ENCODE peak calls at places on chromosomes 4 and X, in six cellular contexts. N, Q, V, J, D and P are unnamed samples.
A peak's percentile ranks its signal among the peaks of the same experiment; 100 is the strongest.

GRCh38 chrX:50839730-50840129 is 25.7 kb upstream of the SHROOM4 start:
- DNase-seq in V (no peak), D (no peak), Q (no peak), N (no peak), J (no peak), P (no peak)

GRCh38 chr4:119638359-119638758 is 9.8 kb upstream of the PDE5A start:
- DNase-seq in D (no peak), Q (peak; percentile 25), N (no peak), V (no peak), J (no peak), P (no peak)

GRCh38 chr4:7861440-7861881 is 78.2 kb downstream of the AFAP1 start:
- DNase-seq in D (peak; percentile 93), V (no peak), J (peak; percentile 90), N (peak; percentile 93), Q (no peak), P (no peak)

GRCh38 chrX:64389489-64389888 is 5.8 kb downstream of the MTMR8 start:
- DNase-seq in Q (no peak), V (no peak), J (no peak), D (no peak), N (no peak), P (no peak)

GRCh38 chr4:56870927-56871326 is 36.8 kb upstream of the REST start:
- DNase-seq in D (no peak), N (peak; percentile 58), J (no peak), Q (no peak), V (no peak), P (no peak)

GRCh38 chrX:11758400-11759171 is 549 bp downstream of the MSL3 start:
- DNase-seq in D (peak; percentile 83), V (peak; percentile 96), N (peak; percentile 73), Q (peak; percentile 94), J (peak; percentile 83), P (peak; percentile 75)

GRCh38 chrX:153644356-153645125 is 2.5 kb upstream of the DUSP9 start:
- DNase-seq in V (peak; percentile 62), Q (no peak), D (peak; percentile 49), N (no peak), J (no peak), P (no peak)

GRCh38 chr4:126992910-126993309 is 639.8 kb upstream of the INTU start:
- DNase-seq in D (no peak), J (no peak), Q (no peak), V (no peak), N (no peak), P (no peak)

GRCh38 chr4:41752081-41752836 is 3.7 kb upstream of the PHOX2B start:
- DNase-seq in V (no peak), Q (no peak), D (no peak), N (no peak), J (no peak), P (no peak)

GRCh38 chr4:136009258-136009832 is 1522.9 kb downstream of the PCDH18 start:
- DNase-seq in V (no peak), D (peak; percentile 76), Q (no peak), N (no peak), J (no peak), P (no peak)

GRCh38 chr4:126544276-126544675 is 1088.5 kb upstream of the INTU start:
- DNase-seq in J (no peak), Q (no peak), D (no peak), V (no peak), N (no peak), P (no peak)

GRCh38 chr4:8740666-8741395 is 130.8 kb downstream of the HMX1 start:
- DNase-seq in J (no peak), Q (no peak), V (peak; percentile 71), D (peak; percentile 37), N (no peak), P (no peak)

GRCh38 chr4:148112231-148112982 is 329.8 kb downstream of the NR3C2 start:
- DNase-seq in V (no peak), Q (no peak), N (peak; percentile 85), D (peak; percentile 19), J (no peak), P (peak; percentile 85)

GRCh38 chr4:102169345-102169744 is 175.9 kb downstream of the SLC39A8 start:
- DNase-seq in J (no peak), N (no peak), V (no peak), Q (no peak), D (peak; percentile 86), P (no peak)

GRCh38 chr4:171846893-171847292 is 33.7 kb downstream of the GALNTL6 start:
- DNase-seq in V (no peak), Q (no peak), J (no peak), N (no peak), D (no peak), P (no peak)

GRCh38 chr4:70703695-70704332 is 15.5 kb downstream of the UTP3 start:
- DNase-seq in N (peak; percentile 82), V (no peak), J (peak; percentile 84), D (no peak), Q (no peak), P (no peak)

GRCh38 chr4:55636622-55636999 is 513 bp upstream of the NMU start:
- DNase-seq in Q (no peak), N (no peak), J (no peak), D (peak; percentile 29), V (no peak), P (no peak)

GRCh38 chr4:90542216-90542615 is 415.0 kb downstream of the CCSER1 start:
- DNase-seq in N (no peak), Q (no peak), J (no peak), D (no peak), V (no peak), P (no peak)

GRCh38 chr4:15381806-15382338 is 46.0 kb upstream of the C1QTNF7 start:
- DNase-seq in N (no peak), Q (no peak), D (no peak), V (no peak), J (no peak), P (no peak)

GRCh38 chr4:37885496-37885895 is 5.4 kb upstream of the TBC1D1 start:
- DNase-seq in D (no peak), N (no peak), V (no peak), Q (peak; percentile 39), J (no peak), P (no peak)

GRCh38 chr4:123631699-123632098 is 235.1 kb downstream of the SPRY1 start:
- DNase-seq in V (no peak), Q (no peak), D (no peak), J (peak; percentile 62), N (peak; percentile 64), P (no peak)

GRCh38 chrX:30735839-30736238 is 82.6 kb downstream of the GK start:
- DNase-seq in J (peak; percentile 84), V (no peak), N (peak; percentile 62), D (peak; percentile 64), Q (peak; percentile 91), P (peak; percentile 70)

DNA sequence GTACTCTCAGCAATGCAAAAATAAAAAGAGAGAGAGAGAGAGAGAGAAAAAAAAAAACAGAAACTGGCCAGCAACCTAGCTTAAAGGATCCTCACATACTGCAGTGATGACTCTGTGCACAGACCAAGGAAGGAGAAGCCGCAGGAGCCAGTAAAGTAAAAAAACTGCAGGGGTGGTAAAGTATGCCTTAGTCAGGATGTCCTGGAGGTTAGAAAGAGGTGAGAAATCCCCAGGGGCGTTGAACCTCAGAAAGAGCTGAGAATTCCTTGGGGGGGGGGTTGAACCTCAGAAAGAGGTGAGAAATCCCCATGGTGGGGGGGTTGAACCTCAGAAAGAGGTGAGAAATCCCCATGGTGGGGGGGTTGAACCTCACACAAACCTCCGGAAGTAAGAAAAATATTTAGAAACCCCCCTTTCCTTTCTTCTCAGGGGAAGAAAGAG is 48.0 kb downstream of the MAGEA9 start:
- DNase-seq in Q (no peak), J (no peak), D (peak; percentile 92), V (no peak), N (peak; percentile 34), P (no peak)
- H3K4me3 ChIP-seq in Q (no peak overlapping the region), J (no peak overlapping the region), D (no peak overlapping the region), V (no peak overlapping the region), N (no peak overlapping the region), P (no peak overlapping the region)

DNA sequence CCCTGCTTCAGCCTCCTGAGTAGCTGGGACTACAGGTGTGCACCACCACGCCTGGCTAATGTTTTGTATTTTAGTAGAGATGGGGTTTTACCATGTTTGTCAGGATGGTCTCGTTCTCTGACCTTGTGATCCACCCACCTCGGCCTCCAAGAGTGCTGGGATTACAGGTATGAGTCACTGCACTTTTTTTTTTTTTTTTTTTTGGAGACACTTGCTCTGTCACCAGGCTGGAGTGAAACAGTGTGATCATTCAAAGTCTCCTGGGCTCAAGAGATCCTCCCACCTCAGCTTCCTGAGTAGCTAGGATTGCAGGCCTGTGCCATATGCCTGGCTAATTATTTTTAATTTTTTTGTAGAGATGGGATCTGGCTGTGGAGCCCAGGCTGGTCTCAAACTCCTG is 338.8 kb downstream of the PPP3CA start:
- DNase-seq in N (no peak), Q (no peak), J (no peak), D (no peak), V (no peak), P (no peak)
- H3K4me3 ChIP-seq in N (no peak overlapping the region), Q (no peak overlapping the region), J (no peak overlapping the region), D (no peak overlapping the region), V (no peak overlapping the region), P (no peak overlapping the region)

DNA sequence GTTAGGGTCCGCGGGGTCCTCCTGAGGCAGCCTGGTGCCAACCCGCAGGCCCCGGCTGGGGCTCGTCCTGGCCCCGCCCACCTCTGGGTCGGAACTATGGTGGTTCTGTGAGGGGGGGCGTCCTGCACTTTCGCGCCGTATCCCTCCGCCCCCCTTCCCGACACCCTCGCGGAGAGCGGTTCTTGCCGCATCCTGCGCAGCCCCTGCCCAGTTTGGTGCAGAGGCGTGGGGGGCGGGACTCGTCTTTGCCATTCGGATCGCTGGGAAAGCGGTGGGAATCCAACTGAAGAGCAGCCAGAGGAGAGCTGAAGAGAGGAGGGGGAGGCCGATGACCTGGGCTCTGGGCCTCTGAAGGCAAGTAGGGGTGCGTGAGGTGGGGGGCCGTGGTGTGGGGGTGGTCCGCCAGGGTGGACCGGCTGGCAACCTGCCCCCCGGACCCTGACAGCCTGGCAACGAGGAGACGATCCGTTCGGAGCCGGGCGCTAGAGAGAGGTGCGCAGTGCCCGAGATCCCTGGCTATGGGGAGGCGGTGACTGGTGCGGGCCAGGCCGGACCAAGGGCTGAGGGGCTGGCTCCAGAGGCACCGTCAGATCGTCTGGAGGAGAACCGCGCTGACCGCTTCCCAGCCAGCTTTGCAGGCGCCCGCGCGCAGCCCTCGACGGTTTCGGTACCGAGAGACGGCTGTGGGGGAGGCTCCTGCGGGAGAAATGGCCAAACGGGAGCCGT is at the start of gene GPRASP1:
- DNase-seq in J (no peak), N (peak; percentile 26), Q (no peak), D (peak; percentile 59), V (peak; percentile 89), P (no peak)
- H3K4me3 ChIP-seq in J (no peak within 1 kb of the TSS), N (peak within 1 kb of the TSS; percentile 52), Q (no peak within 1 kb of the TSS), D (no peak within 1 kb of the TSS), V (peak within 1 kb of the TSS; percentile 49), P (no peak within 1 kb of the TSS)

GRCh38 chrX:40527543-40527942 is 53.2 kb upstream of the ATP6AP2 start:
- DNase-seq in V (no peak), J (no peak), Q (no peak), N (no peak), D (no peak), P (no peak)

GRCh38 chrX:40526412-40526811 is 54.4 kb upstream of the ATP6AP2 start:
- DNase-seq in Q (no peak), V (no peak), J (no peak), D (no peak), N (no peak), P (no peak)

GRCh38 chrX:40531056-40531826 is 49.5 kb upstream of the ATP6AP2 start:
- DNase-seq in D (no peak), N (no peak), Q (no peak), J (no peak), V (peak; percentile 37), P (no peak)

DNA sequence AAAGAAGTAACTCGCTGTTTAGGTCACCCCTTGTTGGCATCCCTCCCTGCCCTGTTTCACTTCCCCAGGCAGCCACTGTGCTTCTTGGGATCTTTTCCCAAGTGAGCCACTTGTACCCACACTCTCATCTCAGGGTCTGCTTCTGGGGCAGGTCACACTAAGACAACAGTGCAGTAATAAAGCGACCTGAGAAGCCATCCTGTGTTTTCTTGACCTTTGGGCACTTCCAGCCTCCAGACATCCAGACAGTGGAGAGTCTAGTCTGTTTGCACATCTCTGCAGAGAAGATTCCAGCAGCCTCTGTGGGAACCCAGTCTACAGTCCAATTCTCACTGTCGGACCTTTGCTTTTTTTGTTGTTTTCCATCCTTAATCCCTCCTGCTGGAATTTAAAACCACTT is 50.3 kb upstream of the ATP6AP2 start:
- DNase-seq in Q (no peak), D (no peak), V (no peak), N (no peak), J (no peak), P (no peak)
- H3K4me3 ChIP-seq in Q (no peak overlapping the region), D (no peak overlapping the region), V (no peak overlapping the region), N (no peak overlapping the region), J (no peak overlapping the region), P (no peak overlapping the region)